ENCODE peak calls at places on chromosomes 3 and 15, in seven cellular contexts. One of them, this sample, is unnamed.

GRCh38 chr3:23406576-23406975 is 203.4 kb downstream of the UBE2E2 start:
- DNase-seq in IMR-90: peak; percentile 4
- DNase-seq in mesenchymal stem cell: no peak
- DNase-seq in H1: no peak
- DNase-seq in H9: no peak
- DNase-seq in mesendoderm: peak; percentile 30
- DNase-seq in neuronal stem cell: no peak
- DNase-seq in this sample: no peak

GRCh38 chr3:190430906-190431305 is 18.8 kb downstream of the TMEM207 start:
- DNase-seq in H1: no peak
- DNase-seq in mesendoderm: no peak
- DNase-seq in IMR-90: no peak
- DNase-seq in mesenchymal stem cell: no peak
- DNase-seq in H9: no peak
- DNase-seq in neuronal stem cell: no peak
- DNase-seq in this sample: no peak

GRCh38 chr3:167882057-167882667 is 146.6 kb downstream of the SERPINI1 start:
- DNase-seq in neuronal stem cell: no peak
- DNase-seq in IMR-90: peak; percentile 60
- DNase-seq in mesendoderm: peak; percentile 46
- DNase-seq in H9: no peak
- DNase-seq in H1: no peak
- DNase-seq in mesenchymal stem cell: peak; percentile 58
- DNase-seq in this sample: peak; percentile 66

GRCh38 chr15:90020041-90020735 is 19.1 kb downstream of the ZNF710 start:
- DNase-seq in mesendoderm: no peak
- DNase-seq in neuronal stem cell: no peak
- DNase-seq in IMR-90: no peak
- DNase-seq in mesenchymal stem cell: no peak
- DNase-seq in H9: no peak
- DNase-seq in H1: no peak
- DNase-seq in this sample: no peak

GRCh38 chr3:58518304-58518789 is 18.6 kb downstream of the ACOX2 start:
- DNase-seq in H9: no peak
- DNase-seq in mesendoderm: peak; percentile 31
- DNase-seq in neuronal stem cell: no peak
- DNase-seq in IMR-90: no peak
- DNase-seq in H1: no peak
- DNase-seq in mesenchymal stem cell: no peak
- DNase-seq in this sample: no peak

GRCh38 chr3:45632956-45633355 is 38.4 kb downstream of the LIMD1 start:
- DNase-seq in neuronal stem cell: no peak
- DNase-seq in mesenchymal stem cell: no peak
- DNase-seq in H1: no peak
- DNase-seq in H9: no peak
- DNase-seq in mesendoderm: no peak
- DNase-seq in IMR-90: no peak
- DNase-seq in this sample: no peak

GRCh38 chr3:54120657-54121403 is 1.5 kb upstream of the CACNA2D3 start:
- DNase-seq in IMR-90: no peak
- DNase-seq in neuronal stem cell: no peak
- DNase-seq in H1: no peak
- DNase-seq in mesendoderm: peak; percentile 63
- DNase-seq in H9: peak; percentile 69
- DNase-seq in mesenchymal stem cell: no peak
- DNase-seq in this sample: peak; percentile 33

GRCh38 chr3:48543271-48543866 is 13.2 kb downstream of the PFKFB4 start:
- DNase-seq in mesenchymal stem cell: no peak
- DNase-seq in IMR-90: no peak
- DNase-seq in H1: no peak
- DNase-seq in neuronal stem cell: no peak
- DNase-seq in mesendoderm: no peak
- DNase-seq in H9: peak; percentile 22
- DNase-seq in this sample: no peak

GRCh38 chr3:41188291-41188690 is 11.0 kb upstream of the CTNNB1 start:
- DNase-seq in mesendoderm: no peak
- DNase-seq in neuronal stem cell: no peak
- DNase-seq in mesenchymal stem cell: no peak
- DNase-seq in H1: no peak
- DNase-seq in IMR-90: no peak
- DNase-seq in H9: no peak
- DNase-seq in this sample: peak; percentile 49

GRCh38 chr15:90994417-90995311 is at the start of gene PRC1:
- DNase-seq in H1: peak; percentile 97
- DNase-seq in mesenchymal stem cell: peak; percentile 98
- DNase-seq in neuronal stem cell: peak; percentile 97
- DNase-seq in H9: peak; percentile 99
- DNase-seq in mesendoderm: peak; percentile 99
- DNase-seq in IMR-90: peak; percentile 97
- DNase-seq in this sample: peak; percentile 99

DNA sequence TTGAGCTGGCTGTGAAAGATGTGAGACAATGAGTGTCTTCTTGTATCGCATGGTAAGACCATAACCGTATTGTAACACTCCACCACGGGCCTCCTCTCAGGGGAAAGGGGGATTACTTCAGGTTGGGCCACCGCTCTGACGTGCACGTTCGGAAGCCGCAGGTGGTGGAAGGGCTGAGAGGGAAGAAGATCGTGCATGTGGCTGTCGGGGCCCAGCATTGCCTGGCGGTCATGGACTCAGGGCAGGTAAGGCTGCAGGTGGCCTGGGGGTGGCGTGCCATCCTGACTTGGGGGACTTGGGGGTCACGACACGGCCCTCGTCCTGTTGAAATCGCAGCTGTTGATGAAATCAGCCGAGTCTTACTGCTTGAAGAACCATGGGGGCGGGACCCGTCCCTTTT is 87.3 kb upstream of the FAN1 start:
- DNase-seq in IMR-90: no peak
- DNase-seq in mesendoderm: no peak
- DNase-seq in H1: no peak
- DNase-seq in H9: no peak
- DNase-seq in neuronal stem cell: no peak
- DNase-seq in mesenchymal stem cell: no peak
- DNase-seq in this sample: no peak
- H2BK120ac ChIP-seq in IMR-90: no peak overlapping the region
- H2BK120ac ChIP-seq in mesendoderm: no peak overlapping the region
- H2BK120ac ChIP-seq in H1: no peak overlapping the region
- H2BK120ac ChIP-seq in H9: no peak overlapping the region
- H2BK120ac ChIP-seq in neuronal stem cell: no peak overlapping the region
- H2BK120ac ChIP-seq in mesenchymal stem cell: no peak overlapping the region
- H2BK120ac ChIP-seq in this sample: no peak overlapping the region

GRCh38 chr15:64747578-64747977 is 27.8 kb downstream of the RBPMS2 start:
- DNase-seq in H1: no peak
- DNase-seq in H9: no peak
- DNase-seq in mesenchymal stem cell: no peak
- DNase-seq in mesendoderm: no peak
- DNase-seq in IMR-90: no peak
- DNase-seq in neuronal stem cell: no peak
- DNase-seq in this sample: no peak
- H2BK120ac ChIP-seq in H1: no peak overlapping the region
- H2BK120ac ChIP-seq in H9: no peak overlapping the region
- H2BK120ac ChIP-seq in mesenchymal stem cell: no peak overlapping the region
- H2BK120ac ChIP-seq in mesendoderm: no peak overlapping the region
- H2BK120ac ChIP-seq in IMR-90: no peak overlapping the region
- H2BK120ac ChIP-seq in neuronal stem cell: no peak overlapping the region
- H2BK120ac ChIP-seq in this sample: no peak overlapping the region

DNA sequence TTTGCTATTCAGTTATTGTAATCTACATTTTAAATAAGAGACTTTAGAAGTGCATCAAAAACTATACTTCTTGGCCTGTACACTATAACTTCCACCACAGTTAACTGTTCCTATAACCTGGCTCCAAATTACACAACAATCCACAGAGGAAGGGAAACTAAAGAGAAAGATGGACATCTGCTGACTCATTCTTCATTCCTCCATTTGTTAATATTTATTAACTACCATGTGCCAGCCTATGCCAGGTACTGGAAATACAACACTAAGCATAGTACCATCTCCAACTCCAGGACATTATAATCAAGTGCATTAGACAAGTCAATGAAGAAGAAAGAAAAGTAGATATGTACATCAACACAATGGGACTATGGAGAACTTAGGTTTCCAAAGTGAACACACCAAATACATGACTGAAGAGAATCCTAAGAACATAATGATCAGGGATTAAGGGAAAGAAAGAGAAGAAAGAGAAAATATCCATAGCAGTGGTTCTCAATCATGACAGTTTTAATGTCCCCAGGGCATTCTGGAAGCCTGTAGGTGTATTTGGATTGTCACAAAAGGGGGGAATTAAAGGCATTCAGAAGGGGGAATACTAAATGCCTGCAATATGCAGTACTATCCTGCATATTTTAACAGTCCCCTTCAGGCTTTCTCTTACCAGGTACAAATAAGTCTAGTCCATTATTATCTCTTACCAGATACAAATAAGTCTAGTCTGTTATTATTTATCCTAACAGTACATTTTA is 8.9 kb downstream of the ICE2 start:
- DNase-seq in H9: no peak
- DNase-seq in mesendoderm: no peak
- DNase-seq in H1: no peak
- DNase-seq in neuronal stem cell: no peak
- DNase-seq in IMR-90: peak; percentile 14
- DNase-seq in mesenchymal stem cell: peak; percentile 42
- DNase-seq in this sample: no peak
- H2BK120ac ChIP-seq in H9: no peak overlapping the region
- H2BK120ac ChIP-seq in mesendoderm: no peak overlapping the region
- H2BK120ac ChIP-seq in H1: no peak overlapping the region
- H2BK120ac ChIP-seq in neuronal stem cell: no peak overlapping the region
- H2BK120ac ChIP-seq in IMR-90: no peak overlapping the region
- H2BK120ac ChIP-seq in mesenchymal stem cell: no peak overlapping the region
- H2BK120ac ChIP-seq in this sample: no peak overlapping the region

DNA sequence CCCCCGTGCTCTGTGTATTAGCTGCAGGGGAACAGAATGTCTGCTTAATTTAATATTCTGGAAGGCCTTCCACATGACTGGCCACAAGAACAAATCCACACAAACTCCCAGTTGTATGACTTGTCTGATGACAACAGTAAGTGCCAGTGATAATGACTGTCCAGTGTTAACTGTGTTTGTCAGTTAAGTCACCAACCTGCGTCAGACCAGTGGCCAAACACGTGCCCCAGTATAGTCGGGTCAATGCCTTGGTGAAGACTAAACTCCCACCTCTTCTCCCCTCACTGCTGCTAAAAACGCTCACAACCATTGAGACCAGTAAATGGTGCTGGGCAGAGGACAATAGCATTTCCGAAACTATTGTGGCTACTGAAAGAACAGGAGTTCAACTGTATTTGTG is 9.8 kb upstream of the ATP13A5 start:
- DNase-seq in H9: no peak
- DNase-seq in neuronal stem cell: no peak
- DNase-seq in mesenchymal stem cell: no peak
- DNase-seq in IMR-90: no peak
- DNase-seq in H1: no peak
- DNase-seq in mesendoderm: no peak
- DNase-seq in this sample: no peak
- H2BK120ac ChIP-seq in H9: no peak overlapping the region
- H2BK120ac ChIP-seq in neuronal stem cell: no peak overlapping the region
- H2BK120ac ChIP-seq in mesenchymal stem cell: no peak overlapping the region
- H2BK120ac ChIP-seq in IMR-90: no peak overlapping the region
- H2BK120ac ChIP-seq in H1: no peak overlapping the region
- H2BK120ac ChIP-seq in mesendoderm: no peak overlapping the region
- H2BK120ac ChIP-seq in this sample: no peak overlapping the region

DNA sequence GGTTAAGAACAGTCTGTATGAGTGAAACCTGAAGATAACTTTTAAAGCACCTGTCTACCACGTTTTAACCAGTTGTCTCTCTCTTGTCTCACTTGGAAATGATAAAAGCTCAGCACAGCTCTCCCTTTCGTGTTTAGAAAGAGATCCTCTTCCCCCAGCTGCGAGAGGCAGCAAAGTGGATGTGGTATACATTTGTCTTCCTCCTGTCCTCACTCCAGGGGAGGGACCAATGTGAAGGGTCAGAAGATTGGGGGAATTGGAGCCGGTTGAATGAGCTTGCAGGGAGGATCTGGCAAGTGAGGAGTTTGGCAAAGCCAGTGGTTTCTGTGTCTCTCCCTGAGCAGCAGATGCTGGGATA is 14.6 kb downstream of the SMAD6 start:
- DNase-seq in IMR-90: no peak
- DNase-seq in mesenchymal stem cell: no peak
- DNase-seq in mesendoderm: no peak
- DNase-seq in H1: no peak
- DNase-seq in H9: no peak
- DNase-seq in neuronal stem cell: no peak
- DNase-seq in this sample: no peak
- H2BK120ac ChIP-seq in IMR-90: no peak overlapping the region
- H2BK120ac ChIP-seq in mesenchymal stem cell: no peak overlapping the region
- H2BK120ac ChIP-seq in mesendoderm: no peak overlapping the region
- H2BK120ac ChIP-seq in H1: no peak overlapping the region
- H2BK120ac ChIP-seq in H9: no peak overlapping the region
- H2BK120ac ChIP-seq in neuronal stem cell: no peak overlapping the region
- H2BK120ac ChIP-seq in this sample: no peak overlapping the region

GRCh38 chr3:34078418-34078817 is 280.0 kb downstream of the PDCD6IP start:
- DNase-seq in IMR-90: no peak
- DNase-seq in H1: no peak
- DNase-seq in H9: no peak
- DNase-seq in mesenchymal stem cell: no peak
- DNase-seq in mesendoderm: no peak
- DNase-seq in neuronal stem cell: no peak
- DNase-seq in this sample: no peak
- H2BK120ac ChIP-seq in IMR-90: no peak overlapping the region
- H2BK120ac ChIP-seq in H1: no peak overlapping the region
- H2BK120ac ChIP-seq in H9: no peak overlapping the region
- H2BK120ac ChIP-seq in mesenchymal stem cell: no peak overlapping the region
- H2BK120ac ChIP-seq in mesendoderm: no peak overlapping the region
- H2BK120ac ChIP-seq in neuronal stem cell: no peak overlapping the region
- H2BK120ac ChIP-seq in this sample: no peak overlapping the region